ENCODE peak calls at places on chromosomes 5 and 9, in five cellular contexts. M, Z, I, R and D are unnamed samples.

GRCh38 chr5:1834022-1834551 is 32.9 kb downstream of the NDUFS6 start:
- DNase-seq in M (no peak), Z (no peak), I (no peak), R (no peak), D (no peak)

GRCh38 chr9:100554935-100555401 is 22.9 kb upstream of the CAVIN4 start:
- DNase-seq in M (peak; percentile 7), Z (peak; percentile 6), I (no peak), R (no peak), D (peak; percentile 67)

GRCh38 chr5:1246711-1247431 is 21.7 kb downstream of the SLC6A18 start:
- DNase-seq in M (no peak), Z (no peak), I (no peak), R (peak; percentile 12), D (no peak)

GRCh38 chr9:83432104-83432627 is 106.0 kb downstream of the FRMD3 start:
- DNase-seq in M (peak; percentile 12), Z (peak; percentile 91), I (no peak), R (no peak), D (peak; percentile 24)

GRCh38 chr5:170597109-170597741 is 93.4 kb downstream of the KCNIP1 start:
- DNase-seq in M (peak; percentile 41), Z (peak; percentile 60), I (no peak), R (no peak), D (peak; percentile 18)

GRCh38 chr5:115842089-115842881 is 550 bp downstream of the AP3S1 start:
- DNase-seq in M (no peak), Z (peak; percentile 70), I (no peak), R (peak; percentile 13), D (peak; percentile 57)

GRCh38 chr5:110075656-110076055 is 385.9 kb downstream of the MAN2A1 start:
- DNase-seq in M (no peak), Z (no peak), I (no peak), R (no peak), D (no peak)

GRCh38 chr5:167653645-167654106 is 637.8 kb upstream of the WWC1 start:
- DNase-seq in M (no peak), Z (no peak), I (no peak), R (no peak), D (no peak)

GRCh38 chr5:37722236-37723146 is 117.3 kb downstream of the GDNF start:
- DNase-seq in M (no peak), Z (peak; percentile 90), I (no peak), R (peak; percentile 64), D (no peak)

GRCh38 chr5:104650313-104650712 is 1087.7 kb upstream of the NUDT12 start:
- DNase-seq in M (no peak), Z (no peak), I (no peak), R (no peak), D (no peak)

GRCh38 chr5:142618125-142618524 is 67.8 kb downstream of the FGF1 start:
- DNase-seq in M (no peak), Z (peak; percentile 33), I (no peak), R (no peak), D (no peak)

GRCh38 chr5:82749453-82749852 is 327.7 kb downstream of the TMEM167A start:
- DNase-seq in M (no peak), Z (no peak), I (no peak), R (no peak), D (peak; percentile 85)

GRCh38 chr9:2798423-2798822 is 45.5 kb downstream of the PUM3 start:
- DNase-seq in M (no peak), Z (no peak), I (no peak), R (no peak), D (no peak)

GRCh38 chr9:68975644-68976043 is 38.3 kb downstream of the PRKACG start:
- DNase-seq in M (no peak), Z (peak; percentile 49), I (no peak), R (no peak), D (no peak)

GRCh38 chr5:538271-538771 is 14.1 kb upstream of the SLC9A3 start:
- DNase-seq in M (no peak), Z (no peak), I (no peak), R (no peak), D (no peak)

GRCh38 chr5:24110019-24110615 is 534.7 kb downstream of the CDH10 start:
- DNase-seq in M (no peak), Z (peak; percentile 62), I (no peak), R (no peak), D (peak; percentile 5)

GRCh38 chr5:116355819-116356601 is 218.6 kb downstream of the SEMA6A start:
- DNase-seq in M (no peak), Z (no peak), I (no peak), R (no peak), D (no peak)

GRCh38 chr5:17370651-17371050 is 127.4 kb upstream of the TAF11L2 start:
- DNase-seq in M (no peak), Z (no peak), I (no peak), R (no peak), D (no peak)